ENCODE peak calls at places on chromosome 9, in nine cellular contexts. E is GM10248, O is upper lobe of left lung, M is GM04504, Y is fibroblast of villous mesenchyme, D is occipital lobe, V is anterior cingulate cortex, G is putamen, K is HFFc6. S is an unnamed sample.

GRCh38 chr9:115036691-115037090 is 81.3 kb downstream of the TNC start:
- DNase-seq in O (no peak), E (no peak), V (no peak), K (no peak), M (no peak), Y (no peak), D (no peak), G (no peak), S (no peak)

GRCh38 chr9:131668439-131669233 is 71.2 kb downstream of the RAPGEF1 start:
- DNase-seq in Y (peak), V (no peak), D (no peak), M (peak), K (peak), O (peak), G (no peak), E (peak), S (no peak)

GRCh38 chr9:105449081-105449480 is 1.2 kb downstream of the FSD1L start:
- DNase-seq in V (no peak), M (no peak), E (no peak), D (no peak), O (no peak), G (no peak), Y (no peak), K (no peak), S (no peak)

GRCh38 chr9:37976714-37977477 is 73.0 kb upstream of the SLC25A51 start:
- DNase-seq in O (no peak), M (peak), E (no peak), Y (peak), K (peak), G (no peak), V (no peak), D (no peak), S (peak)

GRCh38 chr9:132987021-132987620 is 8.6 kb downstream of the GFI1B start:
- DNase-seq in M (no peak), Y (no peak), K (no peak), V (no peak), E (no peak), D (no peak), G (no peak), O (no peak), S (no peak)

GRCh38 chr9:19161257-19162025 is 34.1 kb upstream of the PLIN2 start:
- DNase-seq in E (peak), K (peak), O (peak), V (no peak), G (no peak), D (no peak), Y (peak), M (peak), S (peak)

GRCh38 chr9:91930475-91930874 is 19.6 kb downstream of the ROR2 start:
- DNase-seq in D (no peak), V (no peak), G (no peak), E (no peak), M (no peak), O (no peak), K (peak), Y (no peak), S (no peak)

GRCh38 chr9:93931905-93932304 is 23.2 kb downstream of the BARX1 start:
- DNase-seq in O (no peak), M (no peak), E (no peak), G (no peak), V (no peak), Y (no peak), K (no peak), D (no peak), S (no peak)

GRCh38 chr9:108834959-108835696 is 20.7 kb downstream of the ACTL7B start:
- DNase-seq in O (no peak), M (no peak), D (no peak), V (no peak), Y (no peak), E (no peak), K (no peak), G (no peak), S (no peak)

S was measured in AG04450.